ENCODE peak calls at places on chromosomes 13 and 19, in four cellular contexts. One of them, this sample, is unnamed.
A peak's percentile ranks its signal among the peaks of the same experiment; 100 is the strongest.

GRCh38 chr19:12611361-12611699 is 610 bp downstream of the ZNF791 start:
- DNase-seq in K562: no peak
- DNase-seq in GM12878: no peak
- DNase-seq in HepG2: peak; percentile 70
- DNase-seq in this sample: peak; percentile 55

GRCh38 chr19:33487901-33488817 is 33.4 kb downstream of the PEPD start:
- DNase-seq in K562: no peak
- DNase-seq in GM12878: no peak
- DNase-seq in HepG2: no peak
- DNase-seq in this sample: no peak

GRCh38 chr13:28047784-28048388 is 52.5 kb downstream of the FLT3 start:
- DNase-seq in K562: no peak
- DNase-seq in GM12878: peak; percentile 94
- DNase-seq in HepG2: no peak
- DNase-seq in this sample: no peak

GRCh38 chr13:20546559-20546958 is 20.4 kb upstream of the IFT88 start:
- DNase-seq in K562: no peak
- DNase-seq in GM12878: no peak
- DNase-seq in HepG2: no peak
- DNase-seq in this sample: no peak

GRCh38 chr13:51270606-51271005 is 48.4 kb downstream of the FAM124A start:
- DNase-seq in K562: no peak
- DNase-seq in GM12878: no peak
- DNase-seq in HepG2: no peak
- DNase-seq in this sample: no peak

GRCh38 chr19:35903550-35904179 is 1.3 kb downstream of the HCST start:
- DNase-seq in K562: peak; percentile 88
- DNase-seq in GM12878: peak; percentile 84
- DNase-seq in HepG2: peak; percentile 52
- DNase-seq in this sample: peak; percentile 79

GRCh38 chr19:48400018-48400742 is 6.7 kb downstream of the GRIN2D start:
- DNase-seq in K562: peak; percentile 73
- DNase-seq in GM12878: no peak
- DNase-seq in HepG2: peak; percentile 50
- DNase-seq in this sample: peak; percentile 90

GRCh38 chr19:45643024-45643926 is 4.1 kb upstream of the EML2 start:
- DNase-seq in K562: peak; percentile 68
- DNase-seq in GM12878: peak; percentile 84
- DNase-seq in HepG2: peak; percentile 64
- DNase-seq in this sample: peak; percentile 96

GRCh38 chr13:30364133-30364532 is 56.8 kb upstream of the KATNAL1 start:
- DNase-seq in K562: peak; percentile 48
- DNase-seq in GM12878: no peak
- DNase-seq in HepG2: no peak
- DNase-seq in this sample: no peak

GRCh38 chr19:6023085-6023682 is 45.2 kb upstream of the RANBP3 start:
- DNase-seq in K562: no peak
- DNase-seq in GM12878: no peak
- DNase-seq in HepG2: no peak
- DNase-seq in this sample: no peak

GRCh38 chr13:110624766-110625756 is 9.7 kb downstream of the NAXD start:
- DNase-seq in K562: no peak
- DNase-seq in GM12878: no peak
- DNase-seq in HepG2: no peak
- DNase-seq in this sample: no peak

GRCh38 chr19:46828484-46828883 is 22.2 kb downstream of the AP2S1 start:
- DNase-seq in K562: no peak
- DNase-seq in GM12878: no peak
- DNase-seq in HepG2: no peak
- DNase-seq in this sample: no peak
- TF ChIP-seq NR2C2 in K562: no peak
- TF ChIP-seq NR2C2 in GM12878: no peak
- TF ChIP-seq NR2C2 in HepG2: no peak
- TF ChIP-seq NR2C2 in this sample: no peak

DNA sequence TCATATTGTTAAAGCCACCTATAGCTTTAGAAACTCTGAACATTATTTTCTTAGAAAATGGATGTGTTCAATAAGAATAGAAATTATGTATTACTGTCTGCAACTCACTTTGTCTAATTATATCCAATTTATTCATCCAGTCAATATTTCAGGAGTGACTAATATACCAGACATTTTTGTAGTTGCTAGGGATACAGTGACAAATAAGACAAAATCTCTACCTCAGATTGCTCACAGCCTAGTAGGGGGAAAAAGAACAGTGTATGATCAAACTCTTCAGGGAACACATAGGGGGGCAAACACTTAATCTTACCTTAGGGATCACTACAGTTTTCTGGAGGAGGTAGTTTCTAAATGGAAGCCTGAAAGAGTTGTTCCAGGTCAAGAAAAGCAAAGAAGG is 8.6 kb downstream of the BRCA2 start:
- DNase-seq in K562: no peak
- DNase-seq in GM12878: no peak
- DNase-seq in HepG2: no peak
- DNase-seq in this sample: no peak
- TF ChIP-seq NR2C2 in K562: no peak
- TF ChIP-seq NR2C2 in GM12878: no peak
- TF ChIP-seq NR2C2 in HepG2: no peak
- TF ChIP-seq NR2C2 in this sample: no peak

DNA sequence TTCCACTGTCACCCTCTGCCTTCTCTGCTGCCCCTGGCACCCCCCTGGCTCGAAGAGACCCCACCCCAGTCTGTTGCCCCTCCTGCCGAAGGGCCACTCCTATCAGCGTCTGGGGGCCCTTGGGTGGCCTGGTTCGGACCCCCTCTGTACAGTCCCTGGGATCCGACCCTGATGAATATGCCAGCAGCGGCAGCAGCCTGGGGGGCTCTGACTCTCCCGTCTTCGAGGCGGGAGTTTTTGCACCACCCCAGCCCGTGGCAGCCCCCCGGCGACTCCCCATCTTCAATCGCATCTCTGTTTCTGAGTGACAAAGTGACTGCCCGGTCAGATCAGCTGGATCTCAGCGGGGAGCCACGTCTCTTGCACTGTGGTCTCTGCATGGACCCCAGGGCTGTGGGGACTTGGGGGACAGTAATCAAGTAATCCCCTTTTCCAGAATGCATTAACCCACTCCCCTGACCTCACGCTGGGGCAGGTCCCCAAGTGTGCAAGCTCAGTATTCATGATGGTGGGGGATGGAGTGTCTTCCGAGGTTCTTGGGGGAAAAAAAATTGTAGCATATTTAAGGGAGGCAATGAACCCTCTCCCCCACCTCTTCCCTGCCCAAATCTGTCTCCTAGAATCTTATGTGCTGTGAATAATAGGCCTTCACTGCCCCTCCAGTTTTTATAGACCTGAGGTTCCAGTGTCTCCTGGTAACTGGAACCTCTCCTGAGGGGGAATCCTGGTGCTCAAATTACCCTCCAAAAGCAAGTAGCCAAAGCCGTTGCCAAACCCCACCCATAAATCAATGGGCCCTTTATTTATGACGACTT is 2.0 kb downstream of the ZFP36 start:
- DNase-seq in K562: no peak
- DNase-seq in GM12878: no peak
- DNase-seq in HepG2: no peak
- DNase-seq in this sample: no peak
- TF ChIP-seq NR2C2 in K562: no peak
- TF ChIP-seq NR2C2 in GM12878: no peak
- TF ChIP-seq NR2C2 in HepG2: no peak
- TF ChIP-seq NR2C2 in this sample: no peak

GRCh38 chr19:14408641-14409120 is 10.5 kb downstream of the DDX39A start:
- DNase-seq in K562: peak; percentile 12
- DNase-seq in GM12878: no peak
- DNase-seq in HepG2: no peak
- DNase-seq in this sample: no peak
- TF ChIP-seq NR2C2 in K562: no peak
- TF ChIP-seq NR2C2 in GM12878: no peak
- TF ChIP-seq NR2C2 in HepG2: no peak
- TF ChIP-seq NR2C2 in this sample: no peak

DNA sequence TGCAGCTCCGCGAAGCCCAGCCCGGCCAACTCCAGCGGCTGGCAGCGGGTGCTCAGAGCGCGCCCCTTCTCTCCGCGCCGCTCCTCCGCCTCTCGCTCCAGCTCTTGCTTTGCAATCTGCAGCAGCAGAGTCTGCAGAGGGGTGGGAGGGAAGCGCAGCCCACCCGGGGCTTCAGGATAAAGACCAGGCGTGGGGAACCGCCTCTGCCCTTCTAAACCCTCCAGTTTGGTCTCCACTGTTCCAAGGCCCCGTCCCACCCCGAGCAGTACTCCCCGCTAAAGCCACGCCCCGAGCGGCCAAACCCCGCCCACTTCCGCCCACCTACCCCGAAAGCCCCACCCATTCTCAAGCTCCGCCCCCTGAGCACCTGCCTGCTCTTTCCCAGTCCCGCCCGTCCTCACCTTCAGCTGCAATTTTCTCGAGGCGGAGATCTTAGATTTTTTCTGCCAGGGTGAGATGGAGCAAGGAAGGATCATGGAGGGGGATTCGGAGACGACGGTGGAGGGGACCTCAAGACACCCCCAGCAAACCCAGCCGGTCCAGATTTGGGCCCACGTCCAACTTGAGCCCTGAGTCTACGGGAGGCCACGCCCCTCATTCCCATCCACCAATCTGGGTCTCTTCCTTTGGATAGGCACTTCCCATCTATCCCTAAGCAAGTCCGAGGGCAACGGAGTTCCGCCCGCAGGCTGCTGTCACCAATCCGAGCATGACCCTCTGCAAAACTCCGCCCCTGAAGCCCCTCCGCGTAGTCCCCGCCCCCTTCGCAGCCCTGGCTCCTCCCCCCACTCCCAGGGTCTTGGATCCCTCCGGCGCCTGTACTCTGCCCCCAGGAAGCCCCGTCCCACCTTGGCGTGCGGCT is 1.1 kb downstream of the TNNI3 start:
- DNase-seq in K562: peak; percentile 93
- DNase-seq in GM12878: no peak
- DNase-seq in HepG2: peak; percentile 64
- DNase-seq in this sample: peak; percentile 97
- TF ChIP-seq NR2C2 in K562: no peak
- TF ChIP-seq NR2C2 in GM12878: no peak
- TF ChIP-seq NR2C2 in HepG2: no peak
- TF ChIP-seq NR2C2 in this sample: no peak

GRCh38 chr13:79171131-79172061 is 234.7 kb downstream of the RBM26 start:
- DNase-seq in K562: no peak
- DNase-seq in GM12878: no peak
- DNase-seq in HepG2: no peak
- DNase-seq in this sample: no peak
- TF ChIP-seq NR2C2 in K562: no peak
- TF ChIP-seq NR2C2 in GM12878: no peak
- TF ChIP-seq NR2C2 in HepG2: no peak
- TF ChIP-seq NR2C2 in this sample: no peak

GRCh38 chr13:66071608-66072007 is 1158.5 kb downstream of the PCDH9 start:
- DNase-seq in K562: no peak
- DNase-seq in GM12878: no peak
- DNase-seq in HepG2: no peak
- DNase-seq in this sample: no peak
- TF ChIP-seq NR2C2 in K562: no peak
- TF ChIP-seq NR2C2 in GM12878: no peak
- TF ChIP-seq NR2C2 in HepG2: no peak
- TF ChIP-seq NR2C2 in this sample: no peak

GRCh38 chr19:51702754-51703654 is 9.9 kb downstream of the SPACA6 start:
- DNase-seq in K562: peak; percentile 41
- DNase-seq in GM12878: no peak
- DNase-seq in HepG2: no peak
- DNase-seq in this sample: peak; percentile 79
- TF ChIP-seq NR2C2 in K562: no peak
- TF ChIP-seq NR2C2 in GM12878: no peak
- TF ChIP-seq NR2C2 in HepG2: no peak
- TF ChIP-seq NR2C2 in this sample: no peak

DNA sequence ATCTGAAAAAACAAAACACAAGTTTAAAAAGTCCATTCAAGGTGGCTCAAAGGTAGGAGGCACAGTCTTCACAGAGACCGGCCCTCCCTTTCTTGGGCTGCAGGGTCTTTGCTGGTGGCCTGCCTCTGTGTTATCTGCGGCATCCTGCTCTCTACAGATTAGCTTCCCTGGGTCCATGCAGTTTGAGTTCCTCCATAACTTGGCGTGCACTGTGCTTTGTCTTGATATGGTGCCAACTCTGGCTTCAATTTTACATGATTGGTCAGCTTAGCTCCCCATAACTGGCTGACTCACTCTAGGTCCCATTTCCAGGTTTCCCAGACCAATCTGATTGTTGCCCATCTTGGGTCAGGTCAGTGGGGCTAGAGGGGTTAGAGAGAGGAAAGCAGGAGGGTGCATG is 41.8 kb downstream of the TPT1 start:
- DNase-seq in K562: no peak
- DNase-seq in GM12878: no peak
- DNase-seq in HepG2: no peak
- DNase-seq in this sample: no peak
- TF ChIP-seq NR2C2 in K562: no peak
- TF ChIP-seq NR2C2 in GM12878: no peak
- TF ChIP-seq NR2C2 in HepG2: no peak
- TF ChIP-seq NR2C2 in this sample: no peak

This sample was measured in WTC11.